ENCODE peak calls at places on chromosomes 3 and 15, in six cellular contexts. One of them, this sample, is unnamed.

GRCh38 chr15:40594429-40594836 is 384 bp downstream of the KNL1 start:
- DNase-seq in pancreas: no peak
- DNase-seq in K562: peak; percentile 83
- DNase-seq in upper lobe of right lung: peak; percentile 81
- DNase-seq in fibroblast of the aortic adventitia: no peak
- DNase-seq in lower leg skin: no peak
- DNase-seq in this sample: peak; percentile 87

GRCh38 chr3:94928921-94929320 is 866.1 kb downstream of the NSUN3 start:
- DNase-seq in pancreas: no peak
- DNase-seq in K562: peak; percentile 44
- DNase-seq in upper lobe of right lung: no peak
- DNase-seq in fibroblast of the aortic adventitia: no peak
- DNase-seq in lower leg skin: no peak
- DNase-seq in this sample: no peak

GRCh38 chr3:60756636-60757035 is 494.6 kb downstream of the FHIT start:
- DNase-seq in pancreas: no peak
- DNase-seq in K562: no peak
- DNase-seq in upper lobe of right lung: no peak
- DNase-seq in fibroblast of the aortic adventitia: no peak
- DNase-seq in lower leg skin: no peak
- DNase-seq in this sample: no peak

GRCh38 chr3:169145551-169145950 is 518.0 kb downstream of the MECOM start:
- DNase-seq in pancreas: no peak
- DNase-seq in K562: peak; percentile 19
- DNase-seq in upper lobe of right lung: no peak
- DNase-seq in fibroblast of the aortic adventitia: peak; percentile 50
- DNase-seq in lower leg skin: no peak
- DNase-seq in this sample: no peak

GRCh38 chr3:140706360-140706759 is 28.5 kb downstream of the TRIM42 start:
- DNase-seq in pancreas: no peak
- DNase-seq in K562: no peak
- DNase-seq in upper lobe of right lung: no peak
- DNase-seq in fibroblast of the aortic adventitia: no peak
- DNase-seq in lower leg skin: no peak
- DNase-seq in this sample: no peak

GRCh38 chr3:25885544-25885943 is 95.7 kb downstream of the OXSM start:
- DNase-seq in pancreas: no peak
- DNase-seq in K562: no peak
- DNase-seq in upper lobe of right lung: no peak
- DNase-seq in fibroblast of the aortic adventitia: no peak
- DNase-seq in lower leg skin: no peak
- DNase-seq in this sample: no peak

GRCh38 chr3:12370758-12371157 is 81.9 kb downstream of the PPARG start:
- DNase-seq in pancreas: no peak
- DNase-seq in K562: no peak
- DNase-seq in upper lobe of right lung: no peak
- DNase-seq in fibroblast of the aortic adventitia: peak; percentile 23
- DNase-seq in lower leg skin: no peak
- DNase-seq in this sample: no peak

GRCh38 chr3:65785065-65785645 is 253.6 kb downstream of the MAGI1 start:
- DNase-seq in pancreas: no peak
- DNase-seq in K562: peak; percentile 44
- DNase-seq in upper lobe of right lung: no peak
- DNase-seq in fibroblast of the aortic adventitia: peak; percentile 84
- DNase-seq in lower leg skin: no peak
- DNase-seq in this sample: no peak

GRCh38 chr3:120559228-120560061 is 36.7 kb upstream of the NDUFB4 start:
- DNase-seq in pancreas: no peak
- DNase-seq in K562: peak; percentile 72
- DNase-seq in upper lobe of right lung: no peak
- DNase-seq in fibroblast of the aortic adventitia: peak; percentile 67
- DNase-seq in lower leg skin: no peak
- DNase-seq in this sample: no peak

DNA sequence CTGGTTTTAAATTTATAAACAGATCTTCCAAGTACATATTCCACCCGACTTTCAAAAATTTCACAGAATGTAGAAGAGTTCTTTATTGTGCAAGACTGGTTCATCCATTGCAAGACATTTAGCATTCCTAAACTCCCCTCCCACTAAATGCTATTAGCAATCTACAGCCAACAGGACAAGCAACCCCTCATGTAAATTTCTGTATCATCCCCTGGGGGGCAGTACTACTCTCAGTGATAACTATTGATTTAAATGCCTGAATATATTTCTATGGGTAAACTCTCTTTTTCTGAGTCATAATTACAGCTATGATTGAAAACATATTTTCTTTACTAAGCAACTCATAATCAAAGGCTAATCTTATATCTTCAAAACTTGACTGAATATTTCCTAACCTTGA is 10.7 kb upstream of the SLC15A2 start:
- DNase-seq in pancreas: no peak
- DNase-seq in K562: peak; percentile 16
- DNase-seq in upper lobe of right lung: no peak
- DNase-seq in fibroblast of the aortic adventitia: peak; percentile 8
- DNase-seq in lower leg skin: no peak
- DNase-seq in this sample: no peak
- TF ChIP-seq CTCF in pancreas: peak; percentile 12
- TF ChIP-seq CTCF in K562: peak; percentile 28
- TF ChIP-seq CTCF in upper lobe of right lung: peak; percentile 44
- TF ChIP-seq CTCF in fibroblast of the aortic adventitia: peak; percentile 32
- TF ChIP-seq CTCF in lower leg skin: no peak
- TF ChIP-seq CTCF in this sample: peak; percentile 20

GRCh38 chr3:29167180-29167579 is 113.7 kb upstream of the RBMS3 start:
- DNase-seq in pancreas: no peak
- DNase-seq in K562: no peak
- DNase-seq in upper lobe of right lung: no peak
- DNase-seq in fibroblast of the aortic adventitia: no peak
- DNase-seq in lower leg skin: no peak
- DNase-seq in this sample: no peak
- TF ChIP-seq CTCF in pancreas: no peak
- TF ChIP-seq CTCF in K562: no peak
- TF ChIP-seq CTCF in upper lobe of right lung: no peak
- TF ChIP-seq CTCF in fibroblast of the aortic adventitia: no peak
- TF ChIP-seq CTCF in lower leg skin: no peak
- TF ChIP-seq CTCF in this sample: no peak

GRCh38 chr3:165339753-165340152 is 143.6 kb upstream of the SLITRK3 start:
- DNase-seq in pancreas: no peak
- DNase-seq in K562: no peak
- DNase-seq in upper lobe of right lung: no peak
- DNase-seq in fibroblast of the aortic adventitia: peak; percentile 57
- DNase-seq in lower leg skin: no peak
- DNase-seq in this sample: no peak
- TF ChIP-seq CTCF in pancreas: no peak
- TF ChIP-seq CTCF in K562: no peak
- TF ChIP-seq CTCF in upper lobe of right lung: peak; percentile 17
- TF ChIP-seq CTCF in fibroblast of the aortic adventitia: peak; percentile 55
- TF ChIP-seq CTCF in lower leg skin: no peak
- TF ChIP-seq CTCF in this sample: peak; percentile 26

GRCh38 chr3:72401005-72401404 is 447.2 kb downstream of the SHQ1 start:
- DNase-seq in pancreas: no peak
- DNase-seq in K562: peak; percentile 21
- DNase-seq in upper lobe of right lung: no peak
- DNase-seq in fibroblast of the aortic adventitia: no peak
- DNase-seq in lower leg skin: no peak
- DNase-seq in this sample: no peak
- TF ChIP-seq CTCF in pancreas: no peak
- TF ChIP-seq CTCF in K562: no peak
- TF ChIP-seq CTCF in upper lobe of right lung: no peak
- TF ChIP-seq CTCF in fibroblast of the aortic adventitia: no peak
- TF ChIP-seq CTCF in lower leg skin: no peak
- TF ChIP-seq CTCF in this sample: no peak

GRCh38 chr3:14360123-14360881 is 42.1 kb upstream of the SLC6A6 start:
- DNase-seq in pancreas: no peak
- DNase-seq in K562: no peak
- DNase-seq in upper lobe of right lung: no peak
- DNase-seq in fibroblast of the aortic adventitia: no peak
- DNase-seq in lower leg skin: no peak
- DNase-seq in this sample: no peak
- TF ChIP-seq CTCF in pancreas: no peak
- TF ChIP-seq CTCF in K562: no peak
- TF ChIP-seq CTCF in upper lobe of right lung: no peak
- TF ChIP-seq CTCF in fibroblast of the aortic adventitia: no peak
- TF ChIP-seq CTCF in lower leg skin: no peak
- TF ChIP-seq CTCF in this sample: no peak

GRCh38 chr15:66843581-66843980 is 141.5 kb downstream of the SMAD6 start:
- DNase-seq in pancreas: no peak
- DNase-seq in K562: no peak
- DNase-seq in upper lobe of right lung: peak; percentile 3
- DNase-seq in fibroblast of the aortic adventitia: no peak
- DNase-seq in lower leg skin: no peak
- DNase-seq in this sample: no peak
- TF ChIP-seq CTCF in pancreas: no peak
- TF ChIP-seq CTCF in K562: no peak
- TF ChIP-seq CTCF in upper lobe of right lung: no peak
- TF ChIP-seq CTCF in fibroblast of the aortic adventitia: no peak
- TF ChIP-seq CTCF in lower leg skin: no peak
- TF ChIP-seq CTCF in this sample: no peak

This sample was measured in osteocyte.